ENCODE peak calls at places on chromosomes 12 and 14, in seven cellular contexts. C is fibroblast of lung, J is astrocyte, D is neural progenitor cell, P is GM23338, B is endothelial cell of umbilical vein, Q is osteoblast. F is an unnamed sample. For H3K4me1, the result is how much of the 10 kb centered on the place peaks cover.

GRCh38 chr14:62039871-62040270 is 277.7 kb downstream of the SNAPC1 start:
- DNase-seq in J (no peak), D (no peak), P (no peak), Q (no peak), C (no peak), B (no peak), F (no peak)

GRCh38 chr12:119808441-119808840 is 68.7 kb downstream of the CIT start:
- DNase-seq in Q (peak), P (no peak), D (no peak), B (no peak), C (peak), J (no peak), F (no peak)

GRCh38 chr14:99035712-99036593 is 236.0 kb downstream of the BCL11B start:
- DNase-seq in B (no peak), J (peak), Q (peak), P (peak), D (peak), C (peak), F (no peak)

GRCh38 chr14:61515436-61516124 is 179.7 kb upstream of the HIF1A start:
- DNase-seq in P (no peak), Q (no peak), J (no peak), D (no peak), C (no peak), B (no peak), F (no peak)

GRCh38 chr12:19969476-19969875 is 398.9 kb upstream of the PDE3A start:
- DNase-seq in J (no peak), D (no peak), C (peak), P (no peak), B (no peak), Q (no peak), F (no peak)

GRCh38 chr12:122421815-122422737 is at the start of gene CLIP1:
- DNase-seq in P (peak), B (peak), C (peak), J (peak), Q (peak), D (peak), F (peak)

GRCh38 chr12:1505576-1505975 is 88.8 kb downstream of the FBXL14 start:
- DNase-seq in B (no peak), J (no peak), Q (peak), C (no peak), P (no peak), D (no peak), F (no peak)

GRCh38 chr14:66634876-66635275 is 126.9 kb downstream of the GPHN start:
- DNase-seq in B (peak), P (no peak), C (peak), J (peak), Q (no peak), D (no peak), F (no peak)

GRCh38 chr12:98440165-98440581 is 75.2 kb upstream of the TMPO start:
- DNase-seq in P (no peak), C (peak), D (no peak), Q (peak), J (peak), B (peak), F (no peak)

GRCh38 chr12:71426648-71427047 is 12.9 kb upstream of the LGR5 start:
- DNase-seq in B (no peak), J (peak), D (no peak), C (peak), P (no peak), Q (peak), F (no peak)

GRCh38 chr12:121287267-121287954 is 9.1 kb downstream of the CAMKK2 start:
- DNase-seq in C (peak), P (no peak), J (no peak), D (no peak), Q (peak), B (no peak), F (no peak)

GRCh38 chr12:64608901-64609542 is 1.3 kb upstream of the RASSF3 start:
- DNase-seq in D (peak), P (peak), C (peak), Q (peak), J (peak), B (peak), F (no peak)

GRCh38 chr14:106224694-106224971 is 698.2 kb downstream of the TMEM121 start:
- DNase-seq in C (no peak), B (no peak), J (no peak), P (no peak), D (no peak), Q (no peak), F (peak)

GRCh38 chr14:90660865-90661570 is 155.2 kb downstream of the TTC7B start:
- DNase-seq in C (no peak), Q (no peak), D (no peak), B (no peak), J (no peak), P (peak), F (peak)

GRCh38 chr12:46224401-46224800 is 44.4 kb downstream of the SLC38A1 start:
- DNase-seq in C (peak), D (no peak), B (no peak), P (no peak), J (peak), Q (no peak), F (no peak)

DNA sequence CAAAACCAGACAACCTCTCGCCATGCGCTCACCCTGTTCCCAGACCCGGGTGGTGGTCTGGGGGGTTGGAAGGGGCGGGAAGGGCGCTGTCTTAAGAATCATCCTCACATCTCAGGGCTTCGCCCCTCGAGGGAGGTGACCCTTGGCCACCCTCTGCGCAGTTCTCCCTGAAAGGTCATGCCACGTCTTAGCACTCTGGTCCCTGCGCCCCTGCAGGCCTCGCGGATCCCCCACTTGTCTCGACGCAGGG is 40.6 kb upstream of the CAPRIN2 start:
- DNase-seq in J (no peak), C (no peak), B (no peak), Q (no peak), P (no peak), D (no peak), F (no peak)
- H2AFZ ChIP-seq in J (peak), C (peak), B (no peak), Q (peak), P (peak), D (peak), F (no peak)

DNA sequence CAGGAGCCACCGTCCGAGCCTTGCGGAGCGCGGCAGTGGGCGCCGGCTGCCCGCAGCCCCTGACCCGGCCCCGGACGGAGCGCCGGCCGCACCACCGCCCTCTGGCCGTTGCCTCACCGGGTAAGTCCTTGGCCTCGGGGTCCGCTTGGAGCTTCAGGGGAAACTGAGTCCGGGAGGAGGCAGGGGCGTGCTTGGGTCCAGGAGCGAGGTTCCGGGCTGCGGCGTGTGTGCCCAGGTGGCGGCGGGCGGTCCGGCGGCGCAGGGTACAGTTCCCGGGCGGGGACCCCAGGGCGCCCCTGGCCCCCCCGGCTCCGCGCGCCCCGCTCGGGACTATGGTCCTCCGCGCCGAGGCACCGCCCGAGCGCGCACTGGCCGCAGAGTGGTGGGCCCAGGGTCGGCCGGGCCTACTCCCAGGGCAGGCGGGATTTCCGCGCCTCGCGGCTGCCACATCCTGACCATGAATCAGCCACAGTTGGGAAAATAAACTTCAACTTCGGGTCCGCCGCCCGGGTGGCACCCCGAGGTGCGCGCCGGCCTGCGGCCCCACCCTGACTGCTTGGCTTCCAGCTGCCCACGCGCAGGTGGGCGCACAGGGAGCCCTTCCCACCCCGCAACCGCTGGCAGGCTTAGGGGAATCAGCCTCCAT is 325 bp downstream of the INF2 start:
- DNase-seq in Q (peak), D (no peak), B (no peak), C (no peak), J (no peak), P (no peak), F (peak)
- H3K4me1 ChIP-seq in Q (under half), D (under half), B (under half), C (under half), J (half or more), P (under half), F (half or more)

GRCh38 chr14:70823281-70823680 is 14.0 kb upstream of the MAP3K9 start:
- DNase-seq in C (no peak), B (no peak), Q (no peak), D (no peak), J (no peak), P (peak), F (no peak)
- H3K4me2 ChIP-seq in C (no peak), B (no peak), Q (no peak), D (peak), J (peak), P (peak), F (no peak)

DNA sequence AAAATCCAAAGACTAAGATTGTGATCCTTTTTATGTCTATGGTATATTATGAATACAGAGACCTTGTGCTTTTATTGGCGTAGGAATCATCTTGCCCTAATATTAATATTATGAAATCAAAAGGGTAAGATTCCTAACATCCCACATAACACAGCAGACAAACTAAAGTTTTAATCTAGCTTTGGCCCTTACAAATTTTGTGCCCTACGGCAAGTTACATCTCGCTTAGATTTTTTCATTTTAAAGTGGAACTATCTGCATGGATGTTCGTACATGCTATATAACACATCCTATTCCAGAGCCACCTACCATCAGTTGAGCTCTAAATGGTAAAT is 217 bp upstream of the SMIM10L1 start:
- DNase-seq in D (no peak), C (no peak), B (no peak), Q (no peak), P (no peak), J (no peak), F (no peak)
- H2AFZ ChIP-seq in D (no peak), C (peak), B (peak), Q (peak), P (peak), J (peak), F (peak)

F was measured in DND-41.